ENCODE peak calls at places on chromosomes 3 and 15, in six cellular contexts. H is ACHN; P is left cardiac atrium; O is HTR-8/SVneo; X is EH; T is stimulated activated CD4-positive, alpha-beta T cell treated with anti-CD3 and anti-CD28 coated beads, Interleukin-12 subunit alpha, Interleukin-12 subunit beta, amount 100 ng/mL, for 4 hours. N is an unnamed sample.

GRCh38 chr15:66760968-66761722 is 59.1 kb downstream of the SMAD6 start:
- DNase-seq in H (no peak), T (no peak), X (no peak), P (peak; percentile 77), O (no peak), N (no peak)

GRCh38 chr3:120111898-120112297 is 17.7 kb upstream of the GSK3B start:
- DNase-seq in T (no peak), P (no peak), O (no peak), X (no peak), H (no peak), N (no peak)

GRCh38 chr15:32718822-32719716 is 1.3 kb downstream of the GREM1 start:
- DNase-seq in P (no peak), H (peak; percentile 4), O (peak; percentile 20), X (peak; percentile 42), T (no peak), N (no peak)

GRCh38 chr3:61146010-61146569 is 105.2 kb downstream of the FHIT start:
- DNase-seq in X (no peak), P (no peak), H (no peak), T (no peak), O (no peak), N (no peak)

GRCh38 chr15:35444557-35445204 is 101.3 kb downstream of the DPH6 start:
- DNase-seq in X (peak; percentile 69), P (no peak), H (peak; percentile 53), O (peak; percentile 36), T (no peak), N (peak; percentile 66)

GRCh38 chr3:11634081-11634635 is 9.6 kb downstream of the VGLL4 start:
- DNase-seq in P (peak; percentile 69), O (no peak), X (no peak), H (no peak), T (no peak), N (no peak)

GRCh38 chr3:146770881-146771280 is 165.7 kb upstream of the PLSCR5 start:
- DNase-seq in P (no peak), O (no peak), X (no peak), H (no peak), T (no peak), N (no peak)

GRCh38 chr3:90052425-90052950 is 945.1 kb downstream of the EPHA3 start:
- DNase-seq in P (no peak), X (no peak), O (no peak), T (no peak), H (no peak), N (no peak)

GRCh38 chr3:182117583-182117982 is 405.9 kb downstream of the SOX2 start:
- DNase-seq in P (no peak), X (no peak), T (no peak), H (no peak), O (no peak), N (no peak)

GRCh38 chr3:141349711-141350110 is 18.6 kb upstream of the ZBTB38 start:
- DNase-seq in P (no peak), T (no peak), H (no peak), X (no peak), O (no peak), N (no peak)

GRCh38 chr15:48696627-48697312 is 51.3 kb upstream of the FBN1 start:
- DNase-seq in T (no peak), X (peak; percentile 78), H (no peak), O (no peak), P (no peak), N (peak; percentile 18)

GRCh38 chr3:29279830-29280229 is 1.0 kb upstream of the RBMS3 start:
- DNase-seq in X (peak; percentile 2), T (no peak), P (peak; percentile 56), H (peak; percentile 37), O (no peak), N (no peak)

GRCh38 chr15:25611603-25612002 is 172.8 kb upstream of the UBE3A start:
- DNase-seq in T (no peak), X (no peak), P (peak; percentile 52), O (no peak), H (no peak), N (peak; percentile 10)

GRCh38 chr3:147419062-147419701 is 10.0 kb downstream of the ZIC1 start:
- DNase-seq in P (no peak), T (no peak), O (peak; percentile 59), X (peak; percentile 85), H (peak; percentile 56), N (no peak)

GRCh38 chr15:25706176-25706970 is 156.8 kb downstream of the ATP10A start:
- DNase-seq in H (no peak), T (no peak), O (no peak), X (no peak), P (no peak), N (no peak)

GRCh38 chr3:107675233-107675900 is 152.6 kb downstream of the BBX start:
- DNase-seq in O (no peak), P (no peak), H (no peak), T (no peak), X (no peak), N (no peak)

GRCh38 chr3:134308350-134308891 is 57.8 kb upstream of the RYK start:
- DNase-seq in T (peak; percentile 73), P (peak; percentile 82), H (peak; percentile 78), O (peak; percentile 78), X (peak; percentile 91), N (peak; percentile 70)

GRCh38 chr15:90211440-90212168 is 10.5 kb downstream of the SEMA4B start:
- DNase-seq in O (peak; percentile 66), T (no peak), X (peak; percentile 49), P (no peak), H (no peak), N (no peak)

GRCh38 chr15:76335851-76336253 is 721 bp upstream of the ISL2 start:
- DNase-seq in O (no peak), T (no peak), P (no peak), H (peak; percentile 30), X (peak; percentile 67), N (no peak)

GRCh38 chr3:43497905-43498365 is 123.9 kb downstream of the ANO10 start:
- DNase-seq in P (peak; percentile 60), H (no peak), T (no peak), O (no peak), X (peak; percentile 63), N (peak; percentile 46)

GRCh38 chr15:100100926-100101325 is 240.8 kb downstream of the ADAMTS17 start:
- DNase-seq in O (no peak), P (no peak), T (no peak), X (no peak), H (no peak), N (no peak)

GRCh38 chr3:81967362-81967761 is 205.9 kb upstream of the GBE1 start:
- DNase-seq in T (no peak), P (no peak), O (no peak), H (no peak), X (no peak), N (no peak)

GRCh38 chr3:194051554-194052175 is 84.3 kb upstream of the HES1 start:
- DNase-seq in P (no peak), T (no peak), X (no peak), O (no peak), H (no peak), N (no peak)

GRCh38 chr3:140863481-140864084 is 78.1 kb upstream of the SLC25A36 start:
- DNase-seq in X (peak; percentile 53), H (peak; percentile 63), T (peak; percentile 8), P (peak; percentile 26), O (peak; percentile 47), N (peak; percentile 58)

GRCh38 chr3:153038779-153039178 is 123.2 kb upstream of the RAP2B start:
- DNase-seq in O (no peak), T (no peak), X (no peak), H (peak; percentile 2), P (no peak), N (no peak)

GRCh38 chr15:72141171-72142084 is 23.2 kb downstream of the SENP8 start:
- DNase-seq in T (no peak), X (peak; percentile 11), P (no peak), H (no peak), O (no peak), N (no peak)

GRCh38 chr3:53169045-53169831 is 8.2 kb downstream of the PRKCD start:
- DNase-seq in O (no peak), X (peak; percentile 36), T (no peak), P (no peak), H (no peak), N (no peak)

GRCh38 chr15:50330921-50331320 is 24.1 kb downstream of the GABPB1 start:
- DNase-seq in X (peak; percentile 9), H (no peak), O (no peak), T (no peak), P (no peak), N (no peak)

GRCh38 chr3:111534701-111535100 is 7.3 kb upstream of the CD96 start:
- DNase-seq in P (no peak), O (peak; percentile 27), T (no peak), H (no peak), X (peak; percentile 79), N (no peak)

GRCh38 chr15:101563397-101563796 is 73.9 kb upstream of the PCSK6 start:
- DNase-seq in O (no peak), P (no peak), X (no peak), H (no peak), T (no peak), N (no peak)

GRCh38 chr3:169077394-169077906 is 586.1 kb downstream of the MECOM start:
- DNase-seq in X (no peak), H (no peak), P (no peak), O (no peak), T (no peak), N (no peak)

GRCh38 chr3:112789787-112790186 is 56.9 kb downstream of the CD200R1L start:
- DNase-seq in O (no peak), T (no peak), H (no peak), X (no peak), P (no peak), N (no peak)

GRCh38 chr3:186487819-186488218 is 56.4 kb downstream of the CRYGS start:
- DNase-seq in X (peak; percentile 11), T (no peak), P (no peak), O (no peak), H (no peak), N (no peak)